ENCODE peak calls at places on chromosomes 5 and 9, in six cellular contexts. H is bronchial epithelial cell, C is C1 segment of cervical spinal cord, Y is NCI-H2029, P is NCI-H1417, T is A172. V is an unnamed sample.

GRCh38 chr5:95773325-95774059 is 42.4 kb downstream of the RHOBTB3 start:
- DNase-seq in Y (no peak), H (peak), P (no peak), C (no peak), T (peak), V (peak)

GRCh38 chr5:172823840-172824362 is 10.2 kb upstream of the ERGIC1 start:
- DNase-seq in H (no peak), C (no peak), Y (no peak), P (no peak), T (no peak), V (no peak)

GRCh38 chr9:86487222-86487841 is 133.1 kb upstream of the TUT7 start:
- DNase-seq in P (peak), T (peak), H (peak), Y (peak), C (no peak), V (peak)

GRCh38 chr9:23850242-23851023 is 24.4 kb upstream of the ELAVL2 start:
- DNase-seq in P (peak), C (no peak), H (no peak), Y (no peak), T (peak), V (no peak)

GRCh38 chr5:10567781-10568321 is 4.0 kb downstream of the ANKRD33B start:
- DNase-seq in P (no peak), Y (no peak), C (no peak), H (no peak), T (no peak), V (no peak)

GRCh38 chr5:74504463-74504862 is 136.1 kb downstream of the ENC1 start:
- DNase-seq in C (no peak), T (no peak), H (no peak), Y (no peak), P (no peak), V (no peak)

GRCh38 chr5:137376127-137376526 is 123.0 kb downstream of the SPOCK1 start:
- DNase-seq in P (peak), C (no peak), T (no peak), Y (peak), H (no peak), V (no peak)

GRCh38 chr9:124260769-124261603 is 3.2 kb downstream of the NEK6 start:
- DNase-seq in Y (no peak), P (no peak), C (no peak), H (peak), T (peak), V (peak)

GRCh38 chr5:166165600-166165999 is 2125.8 kb upstream of the WWC1 start:
- DNase-seq in P (peak), Y (no peak), H (no peak), T (peak), C (no peak), V (no peak)

GRCh38 chr9:5354184-5354583 is 14.5 kb upstream of the RLN1 start:
- DNase-seq in C (no peak), T (no peak), P (no peak), H (no peak), Y (no peak), V (no peak)

GRCh38 chr9:95246547-95246946 is 71.0 kb downstream of the FANCC start:
- DNase-seq in C (no peak), H (peak), P (no peak), T (no peak), Y (no peak), V (no peak)

GRCh38 chr9:130782883-130783537 is 52.0 kb upstream of the ABL1 start:
- DNase-seq in T (no peak), C (no peak), P (peak), H (no peak), Y (no peak), V (no peak)

GRCh38 chr5:73777192-73777591 is 151.2 kb downstream of the ARHGEF28 start:
- DNase-seq in H (no peak), T (no peak), C (no peak), P (no peak), Y (no peak), V (no peak)

GRCh38 chr5:111840275-111840674 is 83.3 kb upstream of the NREP start:
- DNase-seq in P (peak), C (no peak), Y (no peak), H (no peak), T (no peak), V (no peak)

GRCh38 chr5:1429501-1429900 is 15.7 kb downstream of the SLC6A3 start:
- DNase-seq in C (no peak), T (peak), H (no peak), Y (no peak), P (no peak), V (peak)

GRCh38 chr9:127056446-127056845 is 66.0 kb downstream of the ANGPTL2 start:
- DNase-seq in Y (no peak), T (no peak), C (no peak), H (no peak), P (no peak), V (no peak)

GRCh38 chr9:16928179-16928945 is 57.9 kb upstream of the BNC2 start:
- DNase-seq in P (no peak), H (no peak), T (peak), C (no peak), Y (no peak), V (no peak)

GRCh38 chr5:148584103-148584502 is 70.2 kb downstream of the HTR4 start:
- DNase-seq in Y (no peak), T (no peak), H (no peak), C (no peak), P (no peak), V (no peak)

GRCh38 chr5:175325681-175326080 is 118.3 kb downstream of the DRD1 start:
- DNase-seq in T (no peak), P (no peak), C (no peak), Y (no peak), H (peak), V (no peak)

GRCh38 chr5:71663570-71663969 is 55.5 kb upstream of the CARTPT start:
- DNase-seq in Y (no peak), C (no peak), H (no peak), P (no peak), T (no peak), V (no peak)

GRCh38 chr9:121780177-121780576 is 128.7 kb downstream of the DAB2IP start:
- DNase-seq in C (no peak), P (peak), Y (no peak), T (no peak), H (no peak), V (no peak)

GRCh38 chr5:62627901-62628300 is 49.3 kb downstream of the LRRC70 start:
- DNase-seq in H (no peak), C (no peak), T (no peak), P (no peak), Y (no peak), V (no peak)

GRCh38 chr9:84387821-84388220 is 47.3 kb upstream of the SLC28A3 start:
- DNase-seq in H (no peak), C (no peak), Y (no peak), P (no peak), T (no peak), V (no peak)